ENCODE peak calls at places on chromosomes 12 and 14, in six cellular contexts. M, Z, U, K, I and T are unnamed samples.

GRCh38 chr12:26845057-26845666 is 12.2 kb upstream of the ITPR2 start:
- DNase-seq in M (no peak), Z (peak; percentile 63), U (peak; percentile 36), K (peak; percentile 60), I (peak; percentile 16), T (no peak)

GRCh38 chr14:60134702-60135101 is 30.5 kb downstream of the DHRS7 start:
- DNase-seq in M (no peak), Z (no peak), U (no peak), K (no peak), I (no peak), T (no peak)

GRCh38 chr14:65854215-65854614 is 441.7 kb downstream of the FUT8 start:
- DNase-seq in M (no peak), Z (no peak), U (no peak), K (no peak), I (no peak), T (no peak)

GRCh38 chr14:67668559-67668958 is 5.9 kb downstream of the VTI1B start:
- DNase-seq in M (no peak), Z (no peak), U (no peak), K (no peak), I (no peak), T (no peak)

GRCh38 chr14:99257673-99258221 is 14.2 kb downstream of the BCL11B start:
- DNase-seq in M (no peak), Z (no peak), U (no peak), K (no peak), I (no peak), T (no peak)

GRCh38 chr14:101561145-101561896 is at the start of gene DIO3:
- DNase-seq in M (no peak), Z (no peak), U (no peak), K (no peak), I (no peak), T (no peak)

GRCh38 chr14:69582207-69582606 is 7.5 kb upstream of the CCDC177 start:
- DNase-seq in M (no peak), Z (peak; percentile 56), U (no peak), K (no peak), I (no peak), T (no peak)

GRCh38 chr12:51914034-51914923 is 7.0 kb downstream of the ACVRL1 start:
- DNase-seq in M (no peak), Z (no peak), U (no peak), K (no peak), I (no peak), T (no peak)

GRCh38 chr12:46938071-46938678 is 112.4 kb upstream of the SLC38A4 start:
- DNase-seq in M (no peak), Z (no peak), U (no peak), K (no peak), I (no peak), T (no peak)

GRCh38 chr12:108317303-108318283 is 21.5 kb downstream of the CMKLR1 start:
- DNase-seq in M (no peak), Z (no peak), U (no peak), K (no peak), I (no peak), T (no peak)

GRCh38 chr12:97375310-97375709 is 87.3 kb upstream of the RMST start:
- DNase-seq in M (no peak), Z (no peak), U (no peak), K (no peak), I (no peak), T (no peak)